ENCODE peak calls at places on chromosome 11, in five cellular contexts. H is AG08395; V is pancreas; Y is NCI-H146; C is activated T-helper 2 cell treated with anti-CD3 and anti-CD28 coated beads, Interferon-gamma antibody, Interleukin-2, Interleukin-4, amounts not matched to agents 10 μg/mL and 5 μg/mL and 100 μg/mL, durations not matched to agents 14 hours and 24 hours and 36 hours. D is an unnamed sample.

GRCh38 chr11:6618117-6619020 is 853 bp downstream of the TPP1 start:
- DNase-seq in H (peak), C (peak), Y (no peak), V (peak), D (peak)

GRCh38 chr11:130585545-130585944 is 137.1 kb downstream of the ADAMTS15 start:
- DNase-seq in Y (no peak), H (peak), V (no peak), C (no peak), D (peak)

GRCh38 chr11:61011950-61012830 is 40.7 kb downstream of the CD6 start:
- DNase-seq in C (no peak), H (no peak), Y (peak), V (no peak), D (peak)

GRCh38 chr11:46457659-46458058 is 66.1 kb upstream of the CHRM4 start:
- DNase-seq in V (no peak), C (no peak), Y (no peak), H (no peak), D (no peak)

GRCh38 chr11:76649964-76650363 is 20.6 kb downstream of the LRRC32 start:
- DNase-seq in Y (no peak), C (no peak), H (no peak), V (no peak), D (no peak)

GRCh38 chr11:78649361-78650215 is 74.9 kb upstream of the NARS2 start:
- DNase-seq in V (no peak), H (no peak), C (no peak), Y (no peak), D (no peak)

GRCh38 chr11:565921-566509 is 5.2 kb downstream of the RASSF7 start:
- DNase-seq in V (peak), C (no peak), Y (no peak), H (no peak), D (peak)

GRCh38 chr11:69378303-69379141 is 84.6 kb downstream of the MYEOV start:
- DNase-seq in H (no peak), C (no peak), V (no peak), Y (no peak), D (no peak)

GRCh38 chr11:112718483-112718882 is 242.7 kb upstream of the NCAM1 start:
- DNase-seq in H (no peak), Y (no peak), C (no peak), V (no peak), D (no peak)

GRCh38 chr11:134244593-134244992 is 8.6 kb downstream of the THYN1 start:
- DNase-seq in C (no peak), V (no peak), Y (peak), H (peak), D (peak)

GRCh38 chr11:17979770-17980371 is 33.0 kb downstream of the SERGEF start:
- DNase-seq in Y (peak), C (peak), H (peak), V (no peak), D (peak)

GRCh38 chr11:15616130-15617105 is 501.7 kb downstream of the INSC start:
- DNase-seq in H (no peak), V (no peak), Y (no peak), C (no peak), D (no peak)

GRCh38 chr11:77617892-77618291 is 19.7 kb downstream of the CLNS1A start:
- DNase-seq in V (no peak), C (no peak), Y (no peak), H (peak), D (peak)

GRCh38 chr11:58893899-58894298 is 45.4 kb upstream of the GLYATL1 start:
- DNase-seq in H (no peak), V (no peak), Y (no peak), C (no peak), D (no peak)

GRCh38 chr11:19769820-19770219 is 57.2 kb downstream of the NAV2 start:
- DNase-seq in H (peak), C (no peak), V (no peak), Y (no peak), D (peak)

GRCh38 chr11:120690406-120690805 is 178.9 kb downstream of the GRIK4 start:
- DNase-seq in C (no peak), V (no peak), Y (no peak), H (no peak), D (no peak)

GRCh38 chr11:113255096-113255495 is 59.3 kb upstream of the TTC12 start:
- DNase-seq in C (no peak), Y (no peak), H (no peak), V (no peak), D (no peak)

GRCh38 chr11:59654893-59655292 is 13.9 kb downstream of the PATL1 start:
- DNase-seq in V (no peak), C (no peak), Y (no peak), H (no peak), D (no peak)

D was measured in kidney tubule cell.